ENCODE peak calls at places on chromosome 20, in ten cellular contexts. Q is HCT116, W is transverse colon, D is SK-N-SH, Y is sigmoid colon, K is spleen, G is stomach, R is suprapubic skin, F is prostate gland, L is endothelial cell of umbilical vein. S is an unnamed sample.
A peak's percentile ranks its signal among the peaks of the same experiment; 100 is the strongest.

GRCh38 chr20:1622450-1622849 is 2.6 kb upstream of the SIRPB1 start:
- DNase-seq in Q (no peak), W (no peak), D (no peak), Y (no peak), K (no peak), G (no peak), R (no peak), F (no peak), L (peak; percentile 7), S (peak; percentile 69)

GRCh38 chr20:51084598-51084997 is 61.7 kb upstream of the KCNG1 start:
- DNase-seq in Q (no peak), W (no peak), D (no peak), Y (no peak), K (no peak), G (no peak), R (no peak), F (no peak), L (no peak), S (no peak)

GRCh38 chr20:9919271-9920014 is 80.6 kb upstream of the PAK5 start:
- DNase-seq in Q (no peak), W (no peak), D (no peak), Y (no peak), K (no peak), G (no peak), R (no peak), F (no peak), L (no peak), S (no peak)

GRCh38 chr20:2116170-2116940 is 14.7 kb downstream of the STK35 start:
- DNase-seq in Q (no peak), W (no peak), D (no peak), Y (no peak), K (peak; percentile 58), G (no peak), R (no peak), F (no peak), L (no peak), S (no peak)

GRCh38 chr20:10634683-10635411 is 39.0 kb downstream of the JAG1 start:
- DNase-seq in Q (no peak), W (no peak), D (no peak), Y (no peak), K (no peak), G (no peak), R (no peak), F (peak; percentile 54), L (peak; percentile 79), S (no peak)

GRCh38 chr20:62134735-62135231 is 8.4 kb downstream of the PSMA7 start:
- DNase-seq in Q (no peak), W (no peak), D (no peak), Y (no peak), K (no peak), G (peak; percentile 50), R (no peak), F (no peak), L (peak; percentile 28), S (no peak)

GRCh38 chr20:1524004-1524403 is 32.8 kb upstream of the SIRPB2 start:
- DNase-seq in Q (no peak), W (no peak), D (no peak), Y (no peak), K (no peak), G (no peak), R (no peak), F (no peak), L (peak; percentile 40), S (peak; percentile 56)

GRCh38 chr20:20223981-20224380 is 143.9 kb upstream of the INSM1 start:
- DNase-seq in Q (no peak), W (no peak), D (no peak), Y (no peak), K (no peak), G (no peak), R (no peak), F (no peak), L (no peak), S (no peak)

GRCh38 chr20:13002256-13002655 is 6.5 kb upstream of the SPTLC3 start:
- DNase-seq in Q (no peak), W (no peak), D (no peak), Y (no peak), K (no peak), G (no peak), R (no peak), F (no peak), L (no peak), S (no peak)

GRCh38 chr20:44331201-44331600 is 5.6 kb upstream of the R3HDML start:
- DNase-seq in Q (no peak), W (no peak), D (no peak), Y (no peak), K (no peak), G (no peak), R (no peak), F (no peak), L (no peak), S (no peak)

GRCh38 chr20:62880935-62881661 is 19.5 kb upstream of the TCFL5 start:
- DNase-seq in Q (no peak), W (no peak), D (no peak), Y (no peak), K (no peak), G (no peak), R (no peak), F (no peak), L (no peak), S (no peak)

GRCh38 chr20:31695849-31696804 is 26.5 kb downstream of the BCL2L1 start:
- DNase-seq in Q (peak; percentile 84), W (peak; percentile 55), D (no peak), Y (no peak), K (no peak), G (no peak), R (no peak), F (no peak), L (peak; percentile 54), S (no peak)

GRCh38 chr20:40197744-40198143 is 491.3 kb downstream of the MAFB start:
- DNase-seq in Q (no peak), W (no peak), D (no peak), Y (no peak), K (no peak), G (no peak), R (no peak), F (no peak), L (no peak), S (no peak)

GRCh38 chr20:63102720-63103375 is 96.1 kb upstream of the BHLHE23 start:
- DNase-seq in Q (no peak), W (peak; percentile 44), D (peak; percentile 61), Y (peak; percentile 81), K (peak; percentile 86), G (peak; percentile 29), R (no peak), F (no peak), L (no peak), S (peak; percentile 21)

GRCh38 chr20:48736636-48737035 is 91.2 kb downstream of the PREX1 start:
- DNase-seq in Q (no peak), W (no peak), D (no peak), Y (peak; percentile 4), K (no peak), G (no peak), R (no peak), F (no peak), L (no peak), S (peak; percentile 64)

GRCh38 chr20:34564810-34565209 is 6.3 kb downstream of the MAP1LC3A start:
- DNase-seq in Q (no peak), W (no peak), D (no peak), Y (no peak), K (peak; percentile 48), G (no peak), R (no peak), F (no peak), L (no peak), S (no peak)

GRCh38 chr20:23085415-23086055 is 589 bp downstream of the CD93 start:
- DNase-seq in Q (no peak), W (no peak), D (no peak), Y (no peak), K (peak; percentile 83), G (no peak), R (no peak), F (no peak), L (no peak), S (no peak)

GRCh38 chr20:25668446-25668845 is 28.2 kb downstream of the ZNF337 start:
- DNase-seq in Q (no peak), W (no peak), D (no peak), Y (no peak), K (no peak), G (no peak), R (no peak), F (no peak), L (no peak), S (no peak)

DNA sequence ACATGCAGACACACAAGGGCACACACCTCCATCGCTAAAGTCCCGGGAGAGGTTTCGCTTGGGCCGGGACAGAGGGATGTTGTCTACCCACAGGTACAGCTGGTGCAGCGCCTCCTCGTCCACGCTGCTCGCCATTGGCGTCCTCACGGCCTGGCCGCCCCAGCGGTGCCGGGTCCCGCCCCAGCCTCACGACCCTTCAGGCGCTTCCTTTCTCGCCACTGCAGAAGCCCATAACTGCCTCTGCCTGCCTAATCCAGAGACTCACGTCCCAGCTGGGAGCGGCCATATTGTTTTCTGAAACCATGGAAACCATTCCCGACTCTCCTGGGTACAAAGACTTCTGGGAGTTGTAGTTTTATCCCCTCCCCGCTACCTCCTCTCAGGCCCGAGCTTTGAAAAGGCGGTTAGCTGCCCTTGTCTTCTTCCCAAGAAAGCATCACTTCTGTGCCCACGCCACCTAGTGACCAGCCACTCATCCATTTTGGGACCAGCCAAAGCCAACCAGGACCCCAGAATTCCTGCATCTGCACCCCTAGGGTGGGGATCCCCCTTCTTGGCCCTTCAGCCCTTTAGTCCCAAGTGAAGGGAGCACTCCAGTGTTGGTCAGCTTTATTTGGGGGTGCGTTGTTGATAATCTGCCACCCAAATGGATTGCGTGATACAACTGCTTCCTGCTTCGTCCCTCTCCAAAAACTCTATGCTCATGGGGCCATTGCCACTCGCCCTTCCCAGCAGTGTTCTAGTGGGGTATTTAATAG is at the start of gene SPEF1:
- DNase-seq in Q (peak; percentile 92), W (peak; percentile 79), D (peak; percentile 95), Y (peak; percentile 92), K (peak; percentile 85), G (peak; percentile 76), R (peak; percentile 89), F (peak; percentile 76), L (peak; percentile 90), S (peak; percentile 78)
- TF ChIP-seq POLR2AphosphoS5 in Q (peak; percentile 47), W (no peak), D (peak; percentile 80), Y (peak; percentile 26), K (peak; percentile 75), G (peak; percentile 61), R (no peak), F (peak; percentile 86), L (peak; percentile 72), S (no peak)

GRCh38 chr20:17958326-17959256 is 10.0 kb downstream of the SNX5 start:
- DNase-seq in Q (no peak), W (no peak), D (no peak), Y (no peak), K (no peak), G (no peak), R (no peak), F (no peak), L (peak; percentile 75), S (no peak)
- TF ChIP-seq CTCF in Q (no peak), W (no peak), D (peak; percentile 31), Y (no peak), K (peak; percentile 12), G (no peak), R (no peak), F (no peak), L (no peak), S (no peak)

GRCh38 chr20:3888622-3889488 is at the start of gene PANK2:
- DNase-seq in Q (peak; percentile 99), W (peak; percentile 99), D (peak; percentile 99), Y (peak; percentile 100), K (peak; percentile 100), G (peak; percentile 99), R (peak; percentile 100), F (peak; percentile 99), L (peak; percentile 99), S (peak; percentile 100)
- TF ChIP-seq POLR2AphosphoS5 in Q (peak; percentile 91), W (peak; percentile 96), D (peak; percentile 88), Y (peak; percentile 97), K (peak; percentile 99), G (peak; percentile 98), R (peak; percentile 73), F (peak; percentile 96), L (peak; percentile 93), S (no peak)

GRCh38 chr20:38473353-38473795 is 731 bp downstream of the RALGAPB start:
- DNase-seq in Q (no peak), W (no peak), D (no peak), Y (no peak), K (no peak), G (peak; percentile 28), R (no peak), F (peak; percentile 21), L (peak; percentile 39), S (peak; percentile 17)
- TF ChIP-seq CTCF in Q (no peak), W (no peak), D (peak; percentile 34), Y (no peak), K (no peak), G (no peak), R (no peak), F (no peak), L (peak; percentile 16), S (no peak)